ENCODE peak calls at places on chromosomes 11 and 22, in nine cellular contexts. One of them, this sample, is unnamed.

GRCh38 chr11:63639195-63639832 is 25.1 kb upstream of the PLAAT3 start:
- DNase-seq in Peyer's patch: no peak
- DNase-seq in CD8-positive, alpha-beta memory T cell: no peak
- DNase-seq in adrenal gland: no peak
- DNase-seq in WERI-Rb-1: no peak
- DNase-seq in T follicular helper cell: no peak
- DNase-seq in cerebellum: peak
- DNase-seq in stimulated activated CD4-positive, alpha-beta T cell treated with anti-CD3 and anti-CD28 coated beads, Interleukin-1b, Interleukin-23, amount 100 ng/mL, for 1 hour: no peak
- DNase-seq in SK-N-DZ: no peak
- DNase-seq in this sample: no peak

GRCh38 chr11:44622721-44623258 is 57.3 kb downstream of the CD82 start:
- DNase-seq in Peyer's patch: no peak
- DNase-seq in adrenal gland: peak
- DNase-seq in stimulated activated CD4-positive, alpha-beta T cell treated with anti-CD3 and anti-CD28 coated beads, Interleukin-1b, Interleukin-23, amount 100 ng/mL, for 1 hour: no peak
- DNase-seq in T follicular helper cell: no peak
- DNase-seq in cerebellum: no peak
- DNase-seq in CD8-positive, alpha-beta memory T cell: no peak
- DNase-seq in WERI-Rb-1: peak
- DNase-seq in SK-N-DZ: no peak
- DNase-seq in this sample: no peak

GRCh38 chr11:101706541-101706940 is 122.7 kb upstream of the TRPC6 start:
- DNase-seq in SK-N-DZ: no peak
- DNase-seq in WERI-Rb-1: no peak
- DNase-seq in Peyer's patch: no peak
- DNase-seq in CD8-positive, alpha-beta memory T cell: no peak
- DNase-seq in cerebellum: no peak
- DNase-seq in T follicular helper cell: no peak
- DNase-seq in stimulated activated CD4-positive, alpha-beta T cell treated with anti-CD3 and anti-CD28 coated beads, Interleukin-1b, Interleukin-23, amount 100 ng/mL, for 1 hour: no peak
- DNase-seq in adrenal gland: no peak
- DNase-seq in this sample: no peak

GRCh38 chr11:76835928-76836612 is 24.6 kb upstream of the ACER3 start:
- DNase-seq in Peyer's patch: no peak
- DNase-seq in stimulated activated CD4-positive, alpha-beta T cell treated with anti-CD3 and anti-CD28 coated beads, Interleukin-1b, Interleukin-23, amount 100 ng/mL, for 1 hour: no peak
- DNase-seq in CD8-positive, alpha-beta memory T cell: no peak
- DNase-seq in adrenal gland: peak
- DNase-seq in cerebellum: peak
- DNase-seq in SK-N-DZ: no peak
- DNase-seq in T follicular helper cell: no peak
- DNase-seq in WERI-Rb-1: no peak
- DNase-seq in this sample: peak

GRCh38 chr11:35579557-35580396 is 38.5 kb upstream of the FJX1 start:
- DNase-seq in cerebellum: no peak
- DNase-seq in T follicular helper cell: no peak
- DNase-seq in Peyer's patch: no peak
- DNase-seq in stimulated activated CD4-positive, alpha-beta T cell treated with anti-CD3 and anti-CD28 coated beads, Interleukin-1b, Interleukin-23, amount 100 ng/mL, for 1 hour: no peak
- DNase-seq in SK-N-DZ: no peak
- DNase-seq in WERI-Rb-1: no peak
- DNase-seq in CD8-positive, alpha-beta memory T cell: no peak
- DNase-seq in adrenal gland: no peak
- DNase-seq in this sample: no peak

GRCh38 chr22:33271390-33272161 is 213.4 kb upstream of the SYN3 start:
- DNase-seq in Peyer's patch: peak
- DNase-seq in stimulated activated CD4-positive, alpha-beta T cell treated with anti-CD3 and anti-CD28 coated beads, Interleukin-1b, Interleukin-23, amount 100 ng/mL, for 1 hour: no peak
- DNase-seq in CD8-positive, alpha-beta memory T cell: no peak
- DNase-seq in WERI-Rb-1: no peak
- DNase-seq in cerebellum: peak
- DNase-seq in SK-N-DZ: no peak
- DNase-seq in T follicular helper cell: no peak
- DNase-seq in adrenal gland: peak
- DNase-seq in this sample: peak

GRCh38 chr11:45512749-45513148 is 152.7 kb downstream of the CHST1 start:
- DNase-seq in stimulated activated CD4-positive, alpha-beta T cell treated with anti-CD3 and anti-CD28 coated beads, Interleukin-1b, Interleukin-23, amount 100 ng/mL, for 1 hour: no peak
- DNase-seq in cerebellum: no peak
- DNase-seq in CD8-positive, alpha-beta memory T cell: no peak
- DNase-seq in WERI-Rb-1: no peak
- DNase-seq in adrenal gland: no peak
- DNase-seq in T follicular helper cell: no peak
- DNase-seq in SK-N-DZ: no peak
- DNase-seq in Peyer's patch: no peak
- DNase-seq in this sample: no peak

GRCh38 chr11:14908214-14908880 is 16.3 kb upstream of the CYP2R1 start:
- DNase-seq in WERI-Rb-1: peak
- DNase-seq in cerebellum: peak
- DNase-seq in stimulated activated CD4-positive, alpha-beta T cell treated with anti-CD3 and anti-CD28 coated beads, Interleukin-1b, Interleukin-23, amount 100 ng/mL, for 1 hour: no peak
- DNase-seq in CD8-positive, alpha-beta memory T cell: no peak
- DNase-seq in SK-N-DZ: peak
- DNase-seq in Peyer's patch: peak
- DNase-seq in T follicular helper cell: no peak
- DNase-seq in adrenal gland: no peak
- DNase-seq in this sample: peak

GRCh38 chr11:12170984-12171383 is 60.6 kb downstream of the MICAL2 start:
- DNase-seq in CD8-positive, alpha-beta memory T cell: no peak
- DNase-seq in WERI-Rb-1: no peak
- DNase-seq in T follicular helper cell: no peak
- DNase-seq in cerebellum: no peak
- DNase-seq in SK-N-DZ: no peak
- DNase-seq in Peyer's patch: no peak
- DNase-seq in adrenal gland: peak
- DNase-seq in stimulated activated CD4-positive, alpha-beta T cell treated with anti-CD3 and anti-CD28 coated beads, Interleukin-1b, Interleukin-23, amount 100 ng/mL, for 1 hour: no peak
- DNase-seq in this sample: no peak

GRCh38 chr11:11876458-11876857 is 34.7 kb downstream of the USP47 start:
- DNase-seq in SK-N-DZ: no peak
- DNase-seq in Peyer's patch: no peak
- DNase-seq in adrenal gland: no peak
- DNase-seq in T follicular helper cell: no peak
- DNase-seq in CD8-positive, alpha-beta memory T cell: no peak
- DNase-seq in stimulated activated CD4-positive, alpha-beta T cell treated with anti-CD3 and anti-CD28 coated beads, Interleukin-1b, Interleukin-23, amount 100 ng/mL, for 1 hour: no peak
- DNase-seq in cerebellum: no peak
- DNase-seq in WERI-Rb-1: no peak
- DNase-seq in this sample: no peak

GRCh38 chr11:130068986-130069683 is 559 bp upstream of the APLP2 start:
- DNase-seq in adrenal gland: peak
- DNase-seq in WERI-Rb-1: no peak
- DNase-seq in Peyer's patch: peak
- DNase-seq in SK-N-DZ: peak
- DNase-seq in cerebellum: no peak
- DNase-seq in stimulated activated CD4-positive, alpha-beta T cell treated with anti-CD3 and anti-CD28 coated beads, Interleukin-1b, Interleukin-23, amount 100 ng/mL, for 1 hour: no peak
- DNase-seq in CD8-positive, alpha-beta memory T cell: peak
- DNase-seq in T follicular helper cell: peak
- DNase-seq in this sample: peak

GRCh38 chr22:41976070-41976901 is 7.0 kb downstream of the SEPTIN3 start:
- DNase-seq in adrenal gland: no peak
- DNase-seq in SK-N-DZ: no peak
- DNase-seq in WERI-Rb-1: peak
- DNase-seq in cerebellum: peak
- DNase-seq in Peyer's patch: peak
- DNase-seq in T follicular helper cell: peak
- DNase-seq in CD8-positive, alpha-beta memory T cell: peak
- DNase-seq in stimulated activated CD4-positive, alpha-beta T cell treated with anti-CD3 and anti-CD28 coated beads, Interleukin-1b, Interleukin-23, amount 100 ng/mL, for 1 hour: no peak
- DNase-seq in this sample: peak

GRCh38 chr11:76543006-76543703 is 98.3 kb downstream of the EMSY start:
- DNase-seq in Peyer's patch: no peak
- DNase-seq in adrenal gland: no peak
- DNase-seq in T follicular helper cell: no peak
- DNase-seq in WERI-Rb-1: no peak
- DNase-seq in CD8-positive, alpha-beta memory T cell: no peak
- DNase-seq in SK-N-DZ: no peak
- DNase-seq in stimulated activated CD4-positive, alpha-beta T cell treated with anti-CD3 and anti-CD28 coated beads, Interleukin-1b, Interleukin-23, amount 100 ng/mL, for 1 hour: no peak
- DNase-seq in cerebellum: no peak
- DNase-seq in this sample: no peak

GRCh38 chr11:128473631-128474030 is 113.7 kb downstream of the ETS1 start:
- DNase-seq in SK-N-DZ: no peak
- DNase-seq in Peyer's patch: peak
- DNase-seq in cerebellum: no peak
- DNase-seq in T follicular helper cell: no peak
- DNase-seq in stimulated activated CD4-positive, alpha-beta T cell treated with anti-CD3 and anti-CD28 coated beads, Interleukin-1b, Interleukin-23, amount 100 ng/mL, for 1 hour: no peak
- DNase-seq in WERI-Rb-1: no peak
- DNase-seq in adrenal gland: no peak
- DNase-seq in CD8-positive, alpha-beta memory T cell: no peak
- DNase-seq in this sample: no peak

GRCh38 chr11:72625746-72626636 is 48.2 kb downstream of the PDE2A start:
- DNase-seq in cerebellum: no peak
- DNase-seq in adrenal gland: peak
- DNase-seq in CD8-positive, alpha-beta memory T cell: no peak
- DNase-seq in Peyer's patch: no peak
- DNase-seq in SK-N-DZ: no peak
- DNase-seq in T follicular helper cell: no peak
- DNase-seq in WERI-Rb-1: no peak
- DNase-seq in stimulated activated CD4-positive, alpha-beta T cell treated with anti-CD3 and anti-CD28 coated beads, Interleukin-1b, Interleukin-23, amount 100 ng/mL, for 1 hour: no peak
- DNase-seq in this sample: peak

GRCh38 chr11:45913514-45913913 is 4.2 kb downstream of the PEX16 start:
- DNase-seq in adrenal gland: no peak
- DNase-seq in stimulated activated CD4-positive, alpha-beta T cell treated with anti-CD3 and anti-CD28 coated beads, Interleukin-1b, Interleukin-23, amount 100 ng/mL, for 1 hour: no peak
- DNase-seq in SK-N-DZ: no peak
- DNase-seq in CD8-positive, alpha-beta memory T cell: no peak
- DNase-seq in cerebellum: no peak
- DNase-seq in T follicular helper cell: no peak
- DNase-seq in WERI-Rb-1: no peak
- DNase-seq in Peyer's patch: no peak
- DNase-seq in this sample: no peak

GRCh38 chr11:69944146-69944795 is 125.1 kb upstream of the FGF3 start:
- DNase-seq in Peyer's patch: no peak
- DNase-seq in adrenal gland: no peak
- DNase-seq in WERI-Rb-1: no peak
- DNase-seq in CD8-positive, alpha-beta memory T cell: no peak
- DNase-seq in T follicular helper cell: no peak
- DNase-seq in stimulated activated CD4-positive, alpha-beta T cell treated with anti-CD3 and anti-CD28 coated beads, Interleukin-1b, Interleukin-23, amount 100 ng/mL, for 1 hour: no peak
- DNase-seq in SK-N-DZ: no peak
- DNase-seq in cerebellum: no peak
- DNase-seq in this sample: no peak

GRCh38 chr11:1130276-1131032 is 27.3 kb upstream of the MUC5AC start:
- DNase-seq in WERI-Rb-1: no peak
- DNase-seq in T follicular helper cell: no peak
- DNase-seq in adrenal gland: peak
- DNase-seq in CD8-positive, alpha-beta memory T cell: no peak
- DNase-seq in cerebellum: no peak
- DNase-seq in SK-N-DZ: no peak
- DNase-seq in Peyer's patch: no peak
- DNase-seq in stimulated activated CD4-positive, alpha-beta T cell treated with anti-CD3 and anti-CD28 coated beads, Interleukin-1b, Interleukin-23, amount 100 ng/mL, for 1 hour: no peak
- DNase-seq in this sample: peak

GRCh38 chr22:25085930-25086901 is 113.4 kb upstream of the CRYBB3 start:
- DNase-seq in cerebellum: peak
- DNase-seq in adrenal gland: peak
- DNase-seq in WERI-Rb-1: no peak
- DNase-seq in stimulated activated CD4-positive, alpha-beta T cell treated with anti-CD3 and anti-CD28 coated beads, Interleukin-1b, Interleukin-23, amount 100 ng/mL, for 1 hour: no peak
- DNase-seq in CD8-positive, alpha-beta memory T cell: no peak
- DNase-seq in T follicular helper cell: no peak
- DNase-seq in SK-N-DZ: no peak
- DNase-seq in Peyer's patch: no peak
- DNase-seq in this sample: no peak

GRCh38 chr22:29156507-29156906 is 49.2 kb upstream of the EMID1 start:
- DNase-seq in WERI-Rb-1: peak
- DNase-seq in adrenal gland: no peak
- DNase-seq in cerebellum: no peak
- DNase-seq in stimulated activated CD4-positive, alpha-beta T cell treated with anti-CD3 and anti-CD28 coated beads, Interleukin-1b, Interleukin-23, amount 100 ng/mL, for 1 hour: no peak
- DNase-seq in T follicular helper cell: no peak
- DNase-seq in SK-N-DZ: peak
- DNase-seq in CD8-positive, alpha-beta memory T cell: no peak
- DNase-seq in Peyer's patch: no peak
- DNase-seq in this sample: no peak

GRCh38 chr11:44484211-44484610 is 81.3 kb upstream of the CD82 start:
- DNase-seq in cerebellum: no peak
- DNase-seq in CD8-positive, alpha-beta memory T cell: no peak
- DNase-seq in Peyer's patch: no peak
- DNase-seq in stimulated activated CD4-positive, alpha-beta T cell treated with anti-CD3 and anti-CD28 coated beads, Interleukin-1b, Interleukin-23, amount 100 ng/mL, for 1 hour: no peak
- DNase-seq in T follicular helper cell: no peak
- DNase-seq in adrenal gland: no peak
- DNase-seq in WERI-Rb-1: peak
- DNase-seq in SK-N-DZ: no peak
- DNase-seq in this sample: no peak

GRCh38 chr22:29842740-29843139 is 4.7 kb upstream of the ASCC2 start:
- DNase-seq in WERI-Rb-1: no peak
- DNase-seq in T follicular helper cell: no peak
- DNase-seq in SK-N-DZ: no peak
- DNase-seq in stimulated activated CD4-positive, alpha-beta T cell treated with anti-CD3 and anti-CD28 coated beads, Interleukin-1b, Interleukin-23, amount 100 ng/mL, for 1 hour: no peak
- DNase-seq in adrenal gland: peak
- DNase-seq in cerebellum: no peak
- DNase-seq in Peyer's patch: no peak
- DNase-seq in CD8-positive, alpha-beta memory T cell: no peak
- DNase-seq in this sample: no peak

GRCh38 chr22:41603873-41604332 is 14.3 kb upstream of the PMM1 start:
- DNase-seq in cerebellum: no peak
- DNase-seq in WERI-Rb-1: no peak
- DNase-seq in stimulated activated CD4-positive, alpha-beta T cell treated with anti-CD3 and anti-CD28 coated beads, Interleukin-1b, Interleukin-23, amount 100 ng/mL, for 1 hour: no peak
- DNase-seq in adrenal gland: no peak
- DNase-seq in T follicular helper cell: peak
- DNase-seq in CD8-positive, alpha-beta memory T cell: peak
- DNase-seq in Peyer's patch: peak
- DNase-seq in SK-N-DZ: no peak
- DNase-seq in this sample: no peak

GRCh38 chr11:48055292-48056132 is 75.2 kb downstream of the PTPRJ start:
- DNase-seq in cerebellum: no peak
- DNase-seq in WERI-Rb-1: no peak
- DNase-seq in SK-N-DZ: no peak
- DNase-seq in Peyer's patch: peak
- DNase-seq in stimulated activated CD4-positive, alpha-beta T cell treated with anti-CD3 and anti-CD28 coated beads, Interleukin-1b, Interleukin-23, amount 100 ng/mL, for 1 hour: no peak
- DNase-seq in CD8-positive, alpha-beta memory T cell: peak
- DNase-seq in T follicular helper cell: peak
- DNase-seq in adrenal gland: no peak
- DNase-seq in this sample: peak

GRCh38 chr22:45878901-45879551 is 97.9 kb downstream of the WNT7B start:
- DNase-seq in cerebellum: no peak
- DNase-seq in T follicular helper cell: no peak
- DNase-seq in CD8-positive, alpha-beta memory T cell: no peak
- DNase-seq in WERI-Rb-1: no peak
- DNase-seq in stimulated activated CD4-positive, alpha-beta T cell treated with anti-CD3 and anti-CD28 coated beads, Interleukin-1b, Interleukin-23, amount 100 ng/mL, for 1 hour: no peak
- DNase-seq in adrenal gland: no peak
- DNase-seq in Peyer's patch: no peak
- DNase-seq in SK-N-DZ: peak
- DNase-seq in this sample: no peak

GRCh38 chr11:125364085-125364822 is 131.8 kb downstream of the FEZ1 start:
- DNase-seq in CD8-positive, alpha-beta memory T cell: no peak
- DNase-seq in SK-N-DZ: no peak
- DNase-seq in WERI-Rb-1: no peak
- DNase-seq in T follicular helper cell: no peak
- DNase-seq in Peyer's patch: no peak
- DNase-seq in stimulated activated CD4-positive, alpha-beta T cell treated with anti-CD3 and anti-CD28 coated beads, Interleukin-1b, Interleukin-23, amount 100 ng/mL, for 1 hour: no peak
- DNase-seq in cerebellum: no peak
- DNase-seq in adrenal gland: no peak
- DNase-seq in this sample: no peak

GRCh38 chr11:45676522-45677095 is 11.2 kb upstream of the CHST1 start:
- DNase-seq in adrenal gland: no peak
- DNase-seq in stimulated activated CD4-positive, alpha-beta T cell treated with anti-CD3 and anti-CD28 coated beads, Interleukin-1b, Interleukin-23, amount 100 ng/mL, for 1 hour: no peak
- DNase-seq in cerebellum: no peak
- DNase-seq in CD8-positive, alpha-beta memory T cell: no peak
- DNase-seq in WERI-Rb-1: no peak
- DNase-seq in Peyer's patch: no peak
- DNase-seq in T follicular helper cell: no peak
- DNase-seq in SK-N-DZ: no peak
- DNase-seq in this sample: no peak

GRCh38 chr11:14262271-14262846 is 96.6 kb downstream of the RRAS2 start:
- DNase-seq in Peyer's patch: no peak
- DNase-seq in T follicular helper cell: no peak
- DNase-seq in stimulated activated CD4-positive, alpha-beta T cell treated with anti-CD3 and anti-CD28 coated beads, Interleukin-1b, Interleukin-23, amount 100 ng/mL, for 1 hour: no peak
- DNase-seq in adrenal gland: no peak
- DNase-seq in CD8-positive, alpha-beta memory T cell: no peak
- DNase-seq in SK-N-DZ: no peak
- DNase-seq in WERI-Rb-1: no peak
- DNase-seq in cerebellum: no peak
- DNase-seq in this sample: no peak

GRCh38 chr11:128428876-128429416 is 158.4 kb downstream of the ETS1 start:
- DNase-seq in WERI-Rb-1: no peak
- DNase-seq in CD8-positive, alpha-beta memory T cell: no peak
- DNase-seq in SK-N-DZ: no peak
- DNase-seq in Peyer's patch: no peak
- DNase-seq in cerebellum: no peak
- DNase-seq in adrenal gland: no peak
- DNase-seq in T follicular helper cell: no peak
- DNase-seq in stimulated activated CD4-positive, alpha-beta T cell treated with anti-CD3 and anti-CD28 coated beads, Interleukin-1b, Interleukin-23, amount 100 ng/mL, for 1 hour: no peak
- DNase-seq in this sample: no peak

GRCh38 chr11:20647976-20648565 is 21.3 kb upstream of the NELL1 start:
- DNase-seq in WERI-Rb-1: peak
- DNase-seq in cerebellum: peak
- DNase-seq in adrenal gland: peak
- DNase-seq in stimulated activated CD4-positive, alpha-beta T cell treated with anti-CD3 and anti-CD28 coated beads, Interleukin-1b, Interleukin-23, amount 100 ng/mL, for 1 hour: no peak
- DNase-seq in T follicular helper cell: no peak
- DNase-seq in Peyer's patch: peak
- DNase-seq in CD8-positive, alpha-beta memory T cell: peak
- DNase-seq in SK-N-DZ: peak
- DNase-seq in this sample: peak

GRCh38 chr11:57479925-57480324 is 19.6 kb downstream of the RTN4RL2 start:
- DNase-seq in stimulated activated CD4-positive, alpha-beta T cell treated with anti-CD3 and anti-CD28 coated beads, Interleukin-1b, Interleukin-23, amount 100 ng/mL, for 1 hour: no peak
- DNase-seq in cerebellum: no peak
- DNase-seq in CD8-positive, alpha-beta memory T cell: no peak
- DNase-seq in SK-N-DZ: peak
- DNase-seq in adrenal gland: no peak
- DNase-seq in T follicular helper cell: no peak
- DNase-seq in Peyer's patch: no peak
- DNase-seq in WERI-Rb-1: no peak
- DNase-seq in this sample: no peak